ENCODE peak calls at places on chromosomes 11 and 22, in six cellular contexts. Q is NT2/D1, T is HCT116, W is neural progenitor cell, U is fibroblast of lung, X is HepG2. Y is an unnamed sample. For H3K4me1, the result is how much of the 10 kb centered on the place peaks cover.

GRCh38 chr11:90364527-90364926 is 141.7 kb upstream of the CHORDC1 start:
- DNase-seq in Q (no peak), T (no peak), W (no peak), U (no peak), X (no peak), Y (no peak)

GRCh38 chr11:121810291-121810690 is 305.7 kb downstream of the BLID start:
- DNase-seq in Q (no peak), T (no peak), W (no peak), U (peak), X (no peak), Y (no peak)

GRCh38 chr22:48857202-48857805 is 970.4 kb downstream of the BRD1 start:
- DNase-seq in Q (no peak), T (no peak), W (no peak), U (no peak), X (no peak), Y (no peak)

GRCh38 chr11:8368772-8369171 is 105.1 kb upstream of the LMO1 start:
- DNase-seq in Q (no peak), T (no peak), W (no peak), U (no peak), X (no peak), Y (no peak)

GRCh38 chr22:41968601-41969000 is 642 bp upstream of the SEPTIN3 start:
- DNase-seq in Q (no peak), T (no peak), W (no peak), U (no peak), X (peak), Y (no peak)

GRCh38 chr11:13269775-13270174 is 7.8 kb upstream of the BMAL1 start:
- DNase-seq in Q (no peak), T (no peak), W (no peak), U (no peak), X (no peak), Y (no peak)

GRCh38 chr11:117820071-117820470 is 4.5 kb downstream of the FXYD2 start:
- DNase-seq in Q (no peak), T (no peak), W (no peak), U (no peak), X (no peak), Y (no peak)

GRCh38 chr22:40524392-40525249 is 111.9 kb downstream of the MRTFA start:
- DNase-seq in Q (no peak), T (no peak), W (no peak), U (peak), X (peak), Y (no peak)

GRCh38 chr11:44618561-44619425 is 53.3 kb downstream of the CD82 start:
- DNase-seq in Q (no peak), T (no peak), W (no peak), U (no peak), X (no peak), Y (no peak)

GRCh38 chr11:32527191-32527590 is 56.4 kb upstream of the EIF3M start:
- DNase-seq in Q (no peak), T (no peak), W (no peak), U (no peak), X (no peak), Y (no peak)

GRCh38 chr11:128823751-128824150 is 43.3 kb downstream of the KCNJ1 start:
- DNase-seq in Q (no peak), T (no peak), W (no peak), U (no peak), X (no peak), Y (no peak)

GRCh38 chr22:37641251-37641949 is 1.9 kb downstream of the SH3BP1 start:
- DNase-seq in Q (no peak), T (no peak), W (no peak), U (no peak), X (no peak), Y (no peak)
- H3K9ac ChIP-seq in Q (peak), T (peak), W (no peak), U (no peak), X (peak), Y (no peak)

GRCh38 chr22:20131856-20132685 is 467 bp downstream of the ZDHHC8 start:
- DNase-seq in Q (no peak), T (no peak), W (peak), U (no peak), X (no peak), Y (no peak)
- H3K4me1 ChIP-seq in Q (under half), T (under half), W (under half), U (under half), X (under half), Y (under half)

DNA sequence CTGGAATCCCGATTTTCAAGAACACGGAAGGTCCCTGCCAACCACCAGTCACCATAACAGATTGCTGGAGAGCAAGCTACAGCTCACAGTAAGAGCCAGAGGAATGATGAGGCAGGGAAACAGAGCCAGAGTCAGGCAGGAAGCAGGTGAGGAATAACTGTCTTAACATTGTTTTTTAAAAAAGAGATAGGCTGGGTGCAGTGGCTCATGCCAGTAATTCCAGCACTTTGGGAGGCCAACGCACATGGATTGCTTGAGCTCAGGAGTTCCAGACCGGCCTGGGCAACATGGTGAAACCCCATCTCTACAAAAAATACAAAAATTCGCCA is 13.5 kb upstream of the CASTOR1 start:
- DNase-seq in Q (no peak), T (no peak), W (no peak), U (no peak), X (no peak), Y (no peak)
- H3K9ac ChIP-seq in Q (no peak), T (peak), W (no peak), U (no peak), X (no peak), Y (no peak)

GRCh38 chr11:64878494-64879225 is at the start of gene EHD1:
- DNase-seq in Q (peak), T (peak), W (peak), U (peak), X (peak), Y (peak)
- H3K4me1 ChIP-seq in Q (under half), T (under half), W (under half), U (under half), X (half or more), Y (under half)

DNA sequence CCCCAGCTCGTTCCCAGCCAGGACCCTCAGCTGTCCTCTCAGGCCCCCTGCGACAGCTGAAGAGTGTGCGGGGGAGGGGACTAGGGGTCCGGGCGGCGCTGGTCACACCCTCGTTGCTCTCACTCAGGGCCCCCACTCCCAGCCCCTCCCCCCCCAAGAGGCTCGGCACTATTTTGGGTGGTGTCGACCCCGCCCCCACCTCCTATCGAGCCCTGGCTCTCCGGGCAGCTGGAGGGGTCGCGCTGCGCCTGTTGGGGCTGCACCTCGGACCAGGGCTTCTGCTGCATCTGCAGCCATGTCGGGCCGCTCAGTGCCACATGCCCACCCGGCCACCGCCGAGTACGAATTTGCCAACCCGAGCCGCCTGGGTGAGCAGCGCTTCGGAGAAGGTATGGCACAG is at the start of gene HSPB2:
- DNase-seq in Q (no peak), T (no peak), W (no peak), U (no peak), X (no peak), Y (no peak)
- H3K9ac ChIP-seq in Q (peak), T (no peak), W (no peak), U (peak), X (no peak), Y (no peak)

DNA sequence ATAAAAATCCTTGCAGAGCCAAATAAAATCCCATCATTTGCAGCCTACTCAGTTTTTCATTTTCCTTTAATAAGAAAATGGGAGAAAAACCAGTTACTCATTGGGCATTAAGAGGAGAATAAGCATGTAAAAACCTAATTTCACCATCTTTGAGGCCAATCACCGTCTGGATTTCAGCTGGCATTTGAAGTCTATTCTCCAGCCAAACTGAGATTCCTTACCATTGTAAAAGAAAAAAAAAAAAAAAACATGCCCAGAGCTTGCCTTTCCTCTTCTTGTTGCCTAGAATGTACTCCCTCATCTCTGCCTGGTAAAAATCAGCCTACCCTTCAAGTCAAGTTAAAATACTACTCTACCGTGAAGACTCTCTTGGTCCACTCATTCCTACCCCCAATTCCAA is 249.0 kb downstream of the TTC28 start:
- DNase-seq in Q (no peak), T (no peak), W (no peak), U (no peak), X (no peak), Y (no peak)
- H3K4me1 ChIP-seq in Q (under half), T (under half), W (under half), U (under half), X (under half), Y (under half)

GRCh38 chr22:37898441-37899181 is 7.5 kb upstream of the MICALL1 start:
- DNase-seq in Q (no peak), T (no peak), W (no peak), U (no peak), X (peak), Y (no peak)
- H3K9ac ChIP-seq in Q (peak), T (peak), W (no peak), U (no peak), X (peak), Y (no peak)

DNA sequence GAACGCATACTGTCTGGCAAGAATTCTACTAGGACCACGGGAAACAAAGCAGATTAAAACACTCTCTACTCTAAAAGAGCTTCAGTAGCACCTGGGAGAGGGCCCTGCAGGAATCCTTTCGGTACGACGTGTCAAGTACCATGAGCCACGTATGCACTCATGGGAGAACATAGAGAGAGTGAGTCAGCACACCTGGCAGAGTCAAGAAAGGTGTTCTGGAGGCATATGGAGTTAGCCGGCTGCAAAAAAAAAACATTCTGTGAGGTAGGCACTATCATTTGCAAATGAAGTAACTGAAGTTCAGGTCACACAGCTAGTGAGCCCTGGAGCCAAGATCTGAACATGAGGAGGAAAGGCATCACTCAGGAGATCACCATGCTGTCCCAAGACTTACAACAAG is 71.1 kb upstream of the BID start:
- DNase-seq in Q (no peak), T (no peak), W (no peak), U (no peak), X (no peak), Y (no peak)
- H3K4me1 ChIP-seq in Q (under half), T (under half), W (under half), U (under half), X (under half), Y (under half)

GRCh38 chr11:131897247-131897646 is 526.8 kb downstream of the NTM start:
- DNase-seq in Q (no peak), T (no peak), W (no peak), U (no peak), X (no peak), Y (no peak)

GRCh38 chr11:131895865-131896264 is 525.5 kb downstream of the NTM start:
- DNase-seq in Q (no peak), T (no peak), W (no peak), U (no peak), X (no peak), Y (no peak)

GRCh38 chr11:131893103-131893502 is 522.7 kb downstream of the NTM start:
- DNase-seq in Q (no peak), T (no peak), W (no peak), U (no peak), X (no peak), Y (no peak)

GRCh38 chr11:131894615-131895544 is 524.5 kb downstream of the NTM start:
- DNase-seq in Q (no peak), T (no peak), W (no peak), U (no peak), X (no peak), Y (no peak)

GRCh38 chr11:131893988-131894387 is 523.6 kb downstream of the NTM start:
- DNase-seq in Q (no peak), T (no peak), W (no peak), U (no peak), X (no peak), Y (no peak)
- H3K9ac ChIP-seq in Q (no peak), T (no peak), W (no peak), U (no peak), X (no peak), Y (no peak)

DNA sequence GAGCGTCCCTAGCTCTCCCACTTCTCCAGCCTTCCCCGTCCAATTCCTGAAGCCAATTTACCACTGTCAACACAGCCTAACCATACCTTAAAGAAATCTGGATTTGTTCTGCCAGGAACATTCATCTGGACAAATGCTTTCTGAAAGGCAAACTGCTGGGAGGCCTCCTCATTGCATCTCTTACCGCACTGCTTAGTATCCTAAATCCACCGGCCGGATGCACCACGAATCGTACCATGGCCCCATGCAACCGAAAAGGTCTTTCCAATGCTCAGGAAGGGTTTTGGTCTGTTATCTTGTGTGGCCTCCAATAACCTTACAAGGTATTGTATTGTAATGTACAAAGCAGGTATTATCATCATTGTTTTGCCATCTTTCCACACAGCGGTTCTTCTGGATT is 57.6 kb downstream of the MYH9 start:
- DNase-seq in Q (no peak), T (no peak), W (no peak), U (no peak), X (no peak), Y (no peak)
- H3K4me1 ChIP-seq in Q (under half), T (half or more), W (under half), U (half or more), X (under half), Y (half or more)